ENCODE peak calls at places on chromosomes 4 and X, in seven cellular contexts. P is neural progenitor cell, Q is left lung, D is adipocyte, U is suprapubic skin, E is heart right ventricle, C is esophagus squamous epithelium. J is an unnamed sample.
A peak's percentile ranks its signal among the peaks of the same experiment; 100 is the strongest.

GRCh38 chrX:129659861-129660260 is 5.1 kb upstream of the APLN start:
- DNase-seq in P (no peak), Q (no peak), D (no peak), U (no peak), E (no peak), C (no peak), J (no peak)

GRCh38 chr4:83316459-83317170 is 18.0 kb downstream of the HPSE start:
- DNase-seq in P (no peak), Q (no peak), D (no peak), U (no peak), E (no peak), C (no peak), J (no peak)

GRCh38 chrX:50579955-50580354 is 109.3 kb upstream of the DGKK start:
- DNase-seq in P (peak; percentile 78), Q (no peak), D (peak; percentile 65), U (no peak), E (no peak), C (no peak), J (no peak)

GRCh38 chr4:141636771-141637460 is 533 bp downstream of the IL15 start:
- DNase-seq in P (peak; percentile 66), Q (peak; percentile 47), D (peak; percentile 83), U (no peak), E (peak; percentile 57), C (no peak), J (peak; percentile 3)

GRCh38 chr4:168677879-168678278 is 181.0 kb downstream of the PALLD start:
- DNase-seq in P (no peak), Q (no peak), D (no peak), U (no peak), E (no peak), C (no peak), J (no peak)

GRCh38 chr4:181278941-181279340 is 964.3 kb upstream of the TENM3 start:
- DNase-seq in P (no peak), Q (no peak), D (no peak), U (no peak), E (no peak), C (no peak), J (no peak)

GRCh38 chrX:52509916-52510315 is 6.9 kb downstream of the XAGE1B start:
- DNase-seq in P (no peak), Q (no peak), D (no peak), U (no peak), E (no peak), C (no peak), J (no peak)

GRCh38 chrX:47169726-47170515 is 23.7 kb upstream of the UBA1 start:
- DNase-seq in P (no peak), Q (no peak), D (peak; percentile 38), U (peak; percentile 60), E (peak; percentile 56), C (no peak), J (no peak)

GRCh38 chr4:76435689-76436176 is 704 bp downstream of the SHROOM3 start:
- DNase-seq in P (peak; percentile 63), Q (no peak), D (peak; percentile 24), U (no peak), E (no peak), C (no peak), J (no peak)

GRCh38 chrX:13898084-13898483 is 81.2 kb upstream of the GPM6B start:
- DNase-seq in P (peak; percentile 27), Q (no peak), D (peak; percentile 23), U (no peak), E (no peak), C (no peak), J (peak; percentile 3)

GRCh38 chrX:6777211-6778002 is 242.5 kb upstream of the VCX3A start:
- DNase-seq in P (no peak), Q (no peak), D (no peak), U (no peak), E (no peak), C (no peak), J (no peak)

GRCh38 chrX:11678174-11678573 is 12.5 kb upstream of the ARHGAP6 start:
- DNase-seq in P (no peak), Q (no peak), D (peak; percentile 13), U (no peak), E (no peak), C (no peak), J (no peak)

GRCh38 chr4:123352240-123352945 is 44.2 kb upstream of the SPRY1 start:
- DNase-seq in P (no peak), Q (no peak), D (peak; percentile 52), U (no peak), E (no peak), C (no peak), J (no peak)

GRCh38 chr4:6093671-6094070 is 75.4 kb upstream of the C4orf50 start:
- DNase-seq in P (no peak), Q (no peak), D (no peak), U (peak; percentile 49), E (no peak), C (no peak), J (no peak)

GRCh38 chrX:15739886-15740285 is 1.8 kb downstream of the CA5B start:
- DNase-seq in P (no peak), Q (no peak), D (peak; percentile 69), U (no peak), E (no peak), C (no peak), J (no peak)

GRCh38 chr4:44025376-44026020 is 423.1 kb downstream of the KCTD8 start:
- DNase-seq in P (no peak), Q (no peak), D (no peak), U (no peak), E (no peak), C (no peak), J (no peak)

GRCh38 chrX:40304115-40304514 is 206.4 kb upstream of the BCOR start:
- DNase-seq in P (no peak), Q (no peak), D (no peak), U (no peak), E (no peak), C (no peak), J (no peak)

GRCh38 chr4:99947608-99948007 is 1.2 kb upstream of the DNAJB14 start:
- DNase-seq in P (no peak), Q (no peak), D (peak; percentile 22), U (no peak), E (no peak), C (no peak), J (no peak)

GRCh38 chrX:136953867-136954787 is 73.6 kb upstream of the RBMX start:
- DNase-seq in P (peak; percentile 82), Q (peak; percentile 57), D (peak; percentile 80), U (no peak), E (peak; percentile 36), C (peak; percentile 1), J (no peak)

GRCh38 chr4:176780995-176781738 is 11.6 kb downstream of the VEGFC start:
- DNase-seq in P (no peak), Q (no peak), D (peak; percentile 47), U (no peak), E (no peak), C (no peak), J (no peak)

GRCh38 chr4:161546902-161547301 is 616.9 kb downstream of the FSTL5 start:
- DNase-seq in P (no peak), Q (no peak), D (no peak), U (no peak), E (no peak), C (no peak), J (no peak)

GRCh38 chr4:3516836-3517730 is 15.1 kb downstream of the LRPAP1 start:
- DNase-seq in P (no peak), Q (peak; percentile 24), D (no peak), U (no peak), E (no peak), C (no peak), J (no peak)

GRCh38 chr4:19735012-19735411 is 516.7 kb upstream of the SLIT2 start:
- DNase-seq in P (no peak), Q (no peak), D (peak; percentile 68), U (no peak), E (no peak), C (no peak), J (no peak)

DNA sequence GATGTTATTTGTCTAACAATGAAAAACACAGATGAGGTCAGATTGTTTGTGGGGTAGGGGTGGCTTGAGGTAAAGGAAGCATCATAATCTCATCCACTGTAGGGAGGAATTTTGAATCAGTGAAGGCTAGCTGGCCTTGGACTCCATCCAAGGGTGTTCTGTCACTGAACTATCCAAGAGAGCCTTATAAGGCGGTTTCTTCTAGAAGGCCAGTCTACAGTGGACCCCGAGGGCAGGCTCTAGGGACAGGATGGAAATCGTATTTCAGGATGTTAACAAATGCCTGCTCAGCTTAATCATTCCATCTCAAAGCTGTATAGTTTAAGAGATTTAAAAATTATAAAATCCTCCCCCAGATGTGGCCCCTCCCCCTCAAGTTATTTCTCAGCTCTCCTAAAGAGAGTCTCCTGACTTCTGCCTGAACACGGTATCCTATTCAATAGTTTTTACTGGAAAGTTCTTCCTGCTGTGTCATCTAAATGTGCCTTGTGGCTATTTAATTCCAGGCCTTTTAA is 8.1 kb downstream of the IGFBP7 start:
- DNase-seq in P (no peak), Q (no peak), D (peak; percentile 89), U (no peak), E (peak; percentile 45), C (no peak), J (peak; percentile 45)
- H3K4me1 ChIP-seq in P (peaks cover 16% of the 10 kb centered on the region), Q (peaks cover 33% of the 10 kb centered on the region), D (peaks cover 60% of the 10 kb centered on the region), U (peaks cover 62% of the 10 kb centered on the region), E (peaks cover 99% of the 10 kb centered on the region), C (peaks cover 13% of the 10 kb centered on the region), J (peaks cover 100% of the 10 kb centered on the region)

GRCh38 chr4:129377131-129377845 is 281.3 kb downstream of the C4orf33 start:
- DNase-seq in P (no peak), Q (no peak), D (no peak), U (no peak), E (no peak), C (no peak), J (no peak)
- H3K27me3 ChIP-seq in P (no peaks in the 10 kb centered on the region), Q (no peaks in the 10 kb centered on the region), D (peaks cover 4% of the 10 kb centered on the region), U (peaks cover 4% of the 10 kb centered on the region), E (peaks cover 11% of the 10 kb centered on the region), C (no peaks in the 10 kb centered on the region), J (no peaks in the 10 kb centered on the region)

DNA sequence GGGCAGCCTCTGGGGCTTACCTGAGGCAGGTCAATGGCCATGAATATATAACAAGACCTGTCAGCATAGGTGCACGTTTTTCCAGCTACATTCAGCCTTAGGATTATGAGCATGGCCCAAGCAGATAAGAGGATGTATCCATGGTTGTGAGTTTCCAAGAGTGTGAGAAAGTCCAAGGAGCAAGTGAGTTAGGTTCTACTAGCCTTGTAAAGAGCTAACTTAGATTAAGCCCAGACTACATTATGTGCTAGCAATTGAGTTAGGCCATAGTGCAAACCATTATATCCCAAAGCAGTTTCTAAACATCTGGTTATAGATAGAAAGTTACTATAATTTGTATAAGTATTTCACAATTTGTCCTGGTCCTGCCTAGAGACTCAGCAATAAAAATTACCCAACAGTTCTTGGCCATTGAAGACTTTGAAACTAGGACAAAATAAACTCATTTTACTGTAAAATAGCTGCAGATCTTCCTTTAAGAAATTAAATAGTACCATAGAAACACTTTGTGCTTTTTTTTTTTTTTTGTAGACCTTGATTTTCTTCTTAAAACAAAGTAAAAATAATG is 312.0 kb downstream of the CAMK2D start:
- DNase-seq in P (no peak), Q (no peak), D (peak; percentile 84), U (no peak), E (no peak), C (no peak), J (no peak)
- H3K4me1 ChIP-seq in P (peaks cover 30% of the 10 kb centered on the region), Q (peaks cover 28% of the 10 kb centered on the region), D (peaks cover 79% of the 10 kb centered on the region), U (peaks cover 54% of the 10 kb centered on the region), E (peaks cover 61% of the 10 kb centered on the region), C (peaks cover 9% of the 10 kb centered on the region), J (peaks cover 24% of the 10 kb centered on the region)

DNA sequence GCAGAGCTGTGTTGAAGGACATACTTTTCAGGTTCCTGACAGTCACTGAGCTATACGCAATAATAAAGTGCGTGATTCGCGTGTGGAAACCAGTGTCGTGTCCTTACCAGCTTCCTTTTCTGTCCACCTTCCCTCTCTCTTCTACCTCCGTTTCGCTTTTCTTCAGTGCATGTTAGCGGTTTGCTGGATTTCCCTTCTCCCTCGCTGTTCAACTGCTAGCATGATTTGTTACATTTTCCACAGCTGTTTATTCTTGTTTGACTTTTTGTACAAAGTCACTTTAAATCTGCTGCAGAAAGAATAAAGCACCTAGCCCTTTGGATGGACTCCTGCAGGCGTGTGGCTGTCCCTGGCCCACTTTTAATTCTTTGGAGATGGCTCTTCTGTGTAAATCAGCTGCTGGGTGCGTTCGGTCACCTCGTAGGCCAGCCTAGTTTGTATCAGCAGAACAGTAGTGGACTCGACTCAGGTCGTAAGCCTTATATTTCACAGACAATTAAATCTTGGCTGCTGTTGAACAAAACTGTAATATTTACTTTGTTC is 8.9 kb upstream of the HAND2 start:
- DNase-seq in P (no peak), Q (no peak), D (no peak), U (no peak), E (no peak), C (no peak), J (no peak)
- H3K27me3 ChIP-seq in P (peaks cover 100% of the 10 kb centered on the region), Q (peaks cover 98% of the 10 kb centered on the region), D (no peaks in the 10 kb centered on the region), U (peaks cover 100% of the 10 kb centered on the region), E (peaks cover 97% of the 10 kb centered on the region), C (peaks cover 32% of the 10 kb centered on the region), J (no peaks in the 10 kb centered on the region)

J was measured in thoracic aorta.